ENCODE peak calls at places on chromosomes 11 and 22, in ten cellular contexts. U is dorsolateral prefrontal cortex; T is brain microvascular endothelial cell; M is CD8-positive, alpha-beta memory T cell; C is left lung; S is heart right ventricle; N is foreskin keratinocyte; E is right lobe of liver; G is iPS DF 6.9; H is cardiac muscle cell. R is an unnamed sample.

GRCh38 chr11:2574043-2574552 is 125.7 kb downstream of the KCNQ1OT1 start:
- DNase-seq in G (no peak), N (no peak), T (no peak), M (no peak), H (no peak), S (no peak), E (peak; percentile 46), C (peak; percentile 54), U (no peak), R (peak; percentile 13)

GRCh38 chr11:64765841-64766682 is 6.3 kb upstream of the PYGM start:
- DNase-seq in E (no peak), H (no peak), M (no peak), N (no peak), C (peak; percentile 75), U (no peak), G (no peak), S (no peak), T (no peak), R (no peak)

GRCh38 chr11:26649884-26650283 is 72.0 kb downstream of the SLC5A12 start:
- DNase-seq in U (peak; percentile 41), M (no peak), H (peak; percentile 82), N (peak; percentile 15), T (peak; percentile 73), C (no peak), E (no peak), G (peak; percentile 63), S (peak; percentile 14), R (no peak)

GRCh38 chr11:27291302-27291889 is 71.6 kb downstream of the CCDC34 start:
- DNase-seq in T (no peak), U (no peak), G (no peak), E (no peak), S (no peak), C (no peak), H (no peak), M (no peak), N (peak; percentile 56), R (no peak)

GRCh38 chr22:41401781-41402648 is 20.3 kb downstream of the TEF start:
- DNase-seq in U (peak; percentile 89), S (peak; percentile 73), C (peak; percentile 82), M (no peak), H (peak; percentile 77), T (peak; percentile 6), G (no peak), N (peak; percentile 33), E (peak; percentile 92), R (peak; percentile 60)

GRCh38 chr11:1546536-1547466 is 25.3 kb downstream of the DUSP8 start:
- DNase-seq in U (no peak), S (peak; percentile 40), G (no peak), N (no peak), H (peak; percentile 31), E (no peak), C (peak; percentile 83), M (peak; percentile 31), T (no peak), R (no peak)

GRCh38 chr22:40415531-40416266 is 45.3 kb downstream of the SGSM3 start:
- DNase-seq in H (peak; percentile 57), N (no peak), T (no peak), U (no peak), E (peak; percentile 58), S (no peak), M (no peak), C (peak; percentile 81), G (no peak), R (no peak)

GRCh38 chr11:1048375-1049070 is 12.0 kb upstream of the MUC6 start:
- DNase-seq in G (no peak), E (peak; percentile 20), S (no peak), M (no peak), H (no peak), U (no peak), C (no peak), N (no peak), T (no peak), R (no peak)

GRCh38 chr22:50269573-50270301 is 443 bp downstream of the MAPK11 start:
- DNase-seq in E (no peak), S (peak; percentile 62), H (peak; percentile 63), G (no peak), T (no peak), U (no peak), N (no peak), M (peak; percentile 36), C (no peak), R (peak; percentile 57)

DNA sequence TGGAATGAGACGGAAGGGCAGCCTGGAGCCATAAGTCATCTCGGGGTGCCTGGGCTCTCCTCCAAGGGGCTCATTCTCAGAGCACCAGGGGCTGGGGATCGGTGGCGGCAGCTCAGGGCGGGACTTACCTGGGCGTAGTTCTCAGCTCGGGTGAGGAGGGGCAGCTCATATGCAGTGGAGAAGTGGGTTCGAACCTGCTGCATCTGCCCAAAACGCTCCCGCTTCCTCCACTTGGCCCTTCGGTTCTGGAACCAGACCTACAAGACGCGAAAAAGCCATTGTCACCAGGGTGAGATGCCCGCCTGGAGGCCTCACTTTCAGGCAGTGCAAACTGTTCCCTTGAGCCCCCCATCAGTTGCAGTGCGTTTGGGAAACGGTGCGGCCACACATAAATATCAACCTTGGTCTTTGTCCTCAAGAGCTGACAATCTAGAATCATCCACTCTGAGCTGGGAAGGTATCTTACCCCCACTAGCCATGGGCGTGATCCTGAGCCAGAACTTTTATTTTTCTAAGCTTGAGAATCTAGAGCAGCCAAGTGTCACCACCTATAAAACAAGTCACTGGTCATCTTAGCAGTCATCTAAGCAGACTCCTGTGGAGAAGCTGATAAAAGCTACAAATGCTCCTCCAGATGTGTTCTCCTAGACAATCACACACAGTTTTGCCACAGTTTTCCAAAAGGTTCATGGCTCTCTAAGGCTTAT is 42.4 kb downstream of the ALX4 start:
- DNase-seq in G (no peak), S (no peak), M (no peak), E (no peak), H (no peak), N (no peak), C (no peak), U (no peak), T (no peak), R (no peak)
- H3K27me3 ChIP-seq in G (no peaks in the 10 kb centered on the region), S (no peaks in the 10 kb centered on the region), M (no peaks in the 10 kb centered on the region), E (no peaks in the 10 kb centered on the region), H (no peaks in the 10 kb centered on the region), N (peaks cover 10% of the 10 kb centered on the region), C (no peaks in the 10 kb centered on the region), U (no peaks in the 10 kb centered on the region), T (no peaks in the 10 kb centered on the region), R (no peaks in the 10 kb centered on the region)

DNA sequence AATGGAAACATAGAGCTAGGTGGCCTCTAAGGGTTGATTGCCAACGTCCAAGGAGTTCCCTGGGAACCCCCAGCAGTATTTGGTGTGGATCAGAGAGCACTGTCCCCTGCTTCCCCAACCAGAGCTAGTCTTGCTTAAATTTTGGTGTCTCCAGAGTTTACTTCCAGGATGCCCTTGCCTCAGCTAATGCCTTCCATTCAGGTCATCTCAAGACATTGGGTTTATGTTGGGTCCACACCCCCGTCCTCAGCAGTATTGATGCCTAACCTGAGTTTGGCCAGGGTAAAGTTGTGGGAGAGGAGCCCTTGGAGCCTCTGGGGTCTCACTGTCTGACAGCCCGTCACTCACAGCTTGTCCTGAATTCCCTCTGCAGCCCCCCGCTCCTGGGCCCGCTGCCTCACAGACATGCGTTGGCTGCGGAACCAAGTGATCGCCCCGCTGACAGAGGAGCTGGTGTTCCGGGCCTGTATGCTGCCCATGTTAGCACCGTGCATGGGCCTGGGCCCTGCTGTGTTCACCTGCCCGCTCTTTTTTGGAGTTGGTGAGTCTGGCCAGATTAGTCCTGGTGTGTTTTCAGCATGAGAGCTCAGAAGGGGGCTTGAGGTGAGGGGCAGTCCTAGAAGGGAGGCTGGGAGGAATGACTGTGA is 1.4 kb downstream of the RCE1 start:
- DNase-seq in C (peak; percentile 77), T (no peak), N (no peak), E (peak; percentile 60), U (peak; percentile 24), M (no peak), S (no peak), H (no peak), G (no peak), R (no peak)
- H3K27ac ChIP-seq in C (no peak overlapping the region), T (no peak overlapping the region), N (no peak overlapping the region), E (no peak overlapping the region), U (peak overlapping the region; percentile 98), M (peak overlapping the region; percentile 98), S (no peak overlapping the region), H (no peak overlapping the region), G (no peak overlapping the region), R (no peak overlapping the region)

GRCh38 chr22:25219211-25219689 is at the start of gene CRYBB2:
- DNase-seq in S (no peak), N (no peak), C (peak; percentile 73), H (no peak), G (no peak), U (no peak), M (no peak), E (no peak), T (no peak), R (no peak)
- H3K27me3 ChIP-seq in S (peaks cover 8% of the 10 kb centered on the region), N (peaks cover 14% of the 10 kb centered on the region), C (peaks cover 18% of the 10 kb centered on the region), H (peaks cover 23% of the 10 kb centered on the region), G (no peaks in the 10 kb centered on the region), U (no peaks in the 10 kb centered on the region), M (no peaks in the 10 kb centered on the region), E (no peaks in the 10 kb centered on the region), T (no peaks in the 10 kb centered on the region), R (no peaks in the 10 kb centered on the region)

GRCh38 chr11:66881927-66882452 is 25.1 kb downstream of the LRFN4 start:
- DNase-seq in T (no peak), N (no peak), G (no peak), S (no peak), U (no peak), M (no peak), H (no peak), C (no peak), E (no peak), R (no peak)
- H3K27ac ChIP-seq in T (no peak overlapping the region), N (no peak overlapping the region), G (no peak overlapping the region), S (no peak overlapping the region), U (peak overlapping the region; percentile 94), M (no peak overlapping the region), H (peak overlapping the region; percentile 72), C (no peak overlapping the region), E (no peak overlapping the region), R (no peak overlapping the region)

GRCh38 chr11:30916764-30917163 is 330.6 kb upstream of the MPPED2 start:
- DNase-seq in N (no peak), H (no peak), U (no peak), S (no peak), M (no peak), G (no peak), T (no peak), E (no peak), C (no peak), R (no peak)
- H3K27me3 ChIP-seq in N (peaks cover 10% of the 10 kb centered on the region), H (no peaks in the 10 kb centered on the region), U (no peaks in the 10 kb centered on the region), S (peaks cover 3% of the 10 kb centered on the region), M (no peaks in the 10 kb centered on the region), G (no peaks in the 10 kb centered on the region), T (no peaks in the 10 kb centered on the region), E (no peaks in the 10 kb centered on the region), C (no peaks in the 10 kb centered on the region), R (no peaks in the 10 kb centered on the region)

R was measured in uterus.